ENCODE peak calls at places on chromosome 7, in ten cellular contexts. N is cardiac fibroblast, T is heart right ventricle, D is prostate gland, L is A673, U is adrenal gland, V is brain microvascular endothelial cell, P is GM06990, S is epithelial cell of esophagus, R is thoracic aorta. F is an unnamed sample.

GRCh38 chr7:98613601-98614425 is 3.3 kb upstream of the NPTX2 start:
- DNase-seq in D (no peak), R (no peak), L (peak), T (no peak), V (peak), P (no peak), S (peak), U (no peak), N (peak), F (no peak)

GRCh38 chr7:93910076-93910994 is 4.0 kb downstream of the GNGT1 start:
- DNase-seq in T (no peak), U (peak), L (no peak), N (peak), D (peak), P (no peak), V (no peak), R (no peak), S (no peak), F (no peak)

GRCh38 chr7:158407581-158408331 is 179.9 kb downstream of the PTPRN2 start:
- DNase-seq in N (peak), R (no peak), S (peak), V (peak), U (no peak), L (peak), D (no peak), P (no peak), T (no peak), F (no peak)

GRCh38 chr7:28957822-28958234 is 302 bp downstream of the TRIL start:
- DNase-seq in T (no peak), S (peak), N (no peak), V (no peak), P (peak), U (peak), D (peak), L (peak), R (no peak), F (no peak)

GRCh38 chr7:1106783-1107421 is 19.0 kb downstream of the GPER1 start:
- DNase-seq in P (no peak), L (no peak), D (no peak), T (no peak), U (no peak), R (no peak), N (no peak), V (no peak), S (no peak), F (no peak)

GRCh38 chr7:68770649-68771048 is 827.6 kb upstream of the AUTS2 start:
- DNase-seq in T (peak), R (no peak), L (peak), D (no peak), P (no peak), S (no peak), U (peak), N (no peak), V (no peak), F (no peak)

GRCh38 chr7:106609416-106609815 is 51.5 kb downstream of the CCDC71L start:
- DNase-seq in N (peak), D (no peak), L (peak), V (peak), T (no peak), U (no peak), R (no peak), S (peak), P (no peak), F (peak)

GRCh38 chr7:129095258-129095657 is 40.3 kb upstream of the TNPO3 start:
- DNase-seq in T (no peak), U (no peak), D (no peak), N (no peak), S (no peak), R (no peak), P (peak), V (no peak), L (no peak), F (no peak)

GRCh38 chr7:151013728-151014497 is 10.4 kb downstream of the ATG9B start:
- DNase-seq in V (peak), P (peak), S (peak), R (peak), N (peak), T (peak), D (peak), U (peak), L (peak), F (no peak)

GRCh38 chr7:13241416-13241815 is 554.0 kb downstream of the ARL4A start:
- DNase-seq in D (no peak), N (no peak), L (no peak), P (no peak), V (no peak), U (no peak), T (no peak), S (no peak), R (no peak), F (no peak)

GRCh38 chr7:98434087-98434486 is 33.2 kb upstream of the BAIAP2L1 start:
- DNase-seq in V (no peak), U (no peak), P (no peak), T (no peak), L (no peak), S (no peak), D (no peak), N (no peak), R (no peak), F (no peak)

GRCh38 chr7:149071641-149072437 is 18.7 kb downstream of the ZNF786 start:
- DNase-seq in S (peak), U (no peak), P (no peak), R (no peak), N (no peak), L (no peak), D (no peak), T (peak), V (no peak), F (no peak)

GRCh38 chr7:1086588-1087461 is 1.1 kb upstream of the GPER1 start:
- DNase-seq in D (peak), P (peak), N (peak), R (peak), V (peak), U (peak), L (peak), T (peak), S (peak), F (no peak)

GRCh38 chr7:30692882-30693281 is 10.6 kb upstream of the CRHR2 start:
- DNase-seq in D (no peak), N (no peak), P (no peak), L (no peak), R (no peak), V (no peak), U (no peak), T (no peak), S (no peak), F (no peak)

GRCh38 chr7:102472126-102473041 is 6.3 kb downstream of the POLR2J start:
- DNase-seq in V (no peak), R (no peak), L (no peak), U (peak), S (no peak), N (no peak), T (peak), D (no peak), P (peak), F (no peak)

GRCh38 chr7:110929514-110930258 is 161.2 kb upstream of the LRRN3 start:
- DNase-seq in D (no peak), P (no peak), R (no peak), N (no peak), V (no peak), T (no peak), S (no peak), L (no peak), U (no peak), F (no peak)

GRCh38 chr7:105932835-105933477 is 30.1 kb upstream of the CDHR3 start:
- DNase-seq in S (peak), L (peak), U (no peak), T (no peak), N (peak), R (no peak), V (no peak), P (no peak), D (no peak), F (peak)

GRCh38 chr7:109964780-109965179 is 1126.1 kb upstream of the LRRN3 start:
- DNase-seq in T (no peak), S (peak), V (peak), N (no peak), D (no peak), U (no peak), L (no peak), P (no peak), R (no peak), F (no peak)

GRCh38 chr7:151073990-151074389 is 6.6 kb downstream of the FASTK start:
- DNase-seq in R (no peak), D (no peak), L (no peak), P (no peak), S (no peak), T (no peak), U (no peak), V (no peak), N (no peak), F (no peak)

GRCh38 chr7:27162930-27163775 is 2.2 kb downstream of the HOXA9 start:
- DNase-seq in N (no peak), S (no peak), P (no peak), U (no peak), T (no peak), D (no peak), V (no peak), R (no peak), L (no peak), F (no peak)

GRCh38 chr7:151856098-151856497 is 20.8 kb downstream of the PRKAG2 start:
- DNase-seq in V (no peak), R (no peak), S (peak), U (no peak), T (no peak), N (no peak), P (no peak), L (no peak), D (no peak), F (no peak)

GRCh38 chr7:424961-425793 is 94.5 kb downstream of the PDGFA start:
- DNase-seq in T (no peak), V (peak), N (no peak), S (no peak), L (no peak), R (peak), P (no peak), D (no peak), U (no peak), F (no peak)

GRCh38 chr7:143519411-143520131 is 41.9 kb downstream of the TAS2R41 start:
- DNase-seq in S (peak), U (no peak), N (peak), P (no peak), D (no peak), R (no peak), T (no peak), V (peak), L (peak), F (no peak)

GRCh38 chr7:19772323-19772722 is 1.1 kb downstream of the TMEM196 start:
- DNase-seq in N (no peak), P (no peak), D (no peak), T (no peak), S (peak), L (no peak), U (no peak), R (no peak), V (no peak), F (no peak)

GRCh38 chr7:142583424-142583823 is 165.8 kb upstream of the PRSS1 start:
- DNase-seq in V (peak), S (peak), P (peak), N (peak), U (peak), D (no peak), R (no peak), T (no peak), L (no peak), F (peak)

GRCh38 chr7:55533729-55534080 is 38.6 kb downstream of the VOPP1 start:
- DNase-seq in T (no peak), U (no peak), P (no peak), V (no peak), R (no peak), D (no peak), S (no peak), N (no peak), L (no peak), F (no peak)

DNA sequence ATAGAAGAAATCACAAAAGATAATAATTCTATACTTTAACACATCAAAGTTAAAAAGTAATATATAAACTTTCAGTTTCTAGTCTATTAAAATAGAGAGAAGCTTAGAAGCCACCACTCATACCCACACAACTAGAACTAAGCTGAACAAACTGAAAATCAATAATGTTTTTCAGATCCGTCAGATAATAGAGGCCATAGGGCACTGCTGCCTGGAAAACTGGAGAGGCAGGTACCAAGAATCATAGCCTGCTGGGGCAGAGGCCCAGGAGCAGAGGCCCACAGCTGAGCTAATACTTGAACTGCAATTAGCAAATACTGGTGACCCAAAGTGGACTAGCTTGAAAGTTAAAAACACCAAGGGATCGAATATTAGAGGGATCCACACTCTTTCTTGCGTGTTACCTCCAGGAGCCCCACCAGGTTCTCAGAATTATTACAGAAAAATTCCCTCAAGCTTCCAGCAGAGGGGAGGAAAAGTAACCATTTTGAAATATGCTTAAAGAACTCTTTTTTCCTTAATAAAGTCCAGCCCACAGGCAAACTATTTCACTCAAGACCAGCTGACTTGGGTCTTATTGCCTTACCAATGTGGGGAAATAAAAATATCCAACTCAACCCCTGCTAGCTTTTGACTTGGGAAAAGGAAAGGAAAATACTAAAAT is 774.1 kb upstream of the IGFBP3 start:
- DNase-seq in U (no peak), S (no peak), D (no peak), V (no peak), R (no peak), L (no peak), N (no peak), P (no peak), T (no peak), F (no peak)
- TF ChIP-seq CTCF in U (no peak), S (no peak), D (no peak), V (peak), R (no peak), L (no peak), N (peak), P (no peak), T (no peak), F (no peak)

DNA sequence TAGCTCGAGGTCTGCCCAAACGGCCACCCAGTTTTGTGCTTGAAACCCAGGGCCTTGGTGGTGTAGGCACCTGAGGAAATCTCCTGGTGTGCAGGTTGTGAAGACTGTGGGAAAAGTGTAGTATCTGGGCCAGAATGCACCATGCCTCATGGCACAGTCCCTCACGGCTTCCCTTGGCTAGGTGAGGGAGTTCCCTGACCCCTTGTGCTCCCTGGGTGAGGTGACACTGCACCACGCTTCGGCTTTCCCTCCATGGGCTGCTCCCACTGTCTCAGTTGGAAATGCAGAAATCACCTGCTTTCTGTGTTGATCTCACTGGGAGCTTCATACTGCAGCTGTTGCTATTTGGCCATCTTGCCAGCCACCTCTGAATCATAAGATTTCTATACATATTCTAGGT is 62.4 kb upstream of the CDK6 start:
- DNase-seq in P (no peak), R (no peak), T (no peak), V (no peak), U (no peak), L (no peak), S (no peak), D (no peak), N (no peak), F (no peak)
- H3K4me3 ChIP-seq in P (no peak), R (no peak), T (no peak), V (no peak), U (no peak), L (no peak), S (no peak), D (no peak), N (no peak), F (no peak)

DNA sequence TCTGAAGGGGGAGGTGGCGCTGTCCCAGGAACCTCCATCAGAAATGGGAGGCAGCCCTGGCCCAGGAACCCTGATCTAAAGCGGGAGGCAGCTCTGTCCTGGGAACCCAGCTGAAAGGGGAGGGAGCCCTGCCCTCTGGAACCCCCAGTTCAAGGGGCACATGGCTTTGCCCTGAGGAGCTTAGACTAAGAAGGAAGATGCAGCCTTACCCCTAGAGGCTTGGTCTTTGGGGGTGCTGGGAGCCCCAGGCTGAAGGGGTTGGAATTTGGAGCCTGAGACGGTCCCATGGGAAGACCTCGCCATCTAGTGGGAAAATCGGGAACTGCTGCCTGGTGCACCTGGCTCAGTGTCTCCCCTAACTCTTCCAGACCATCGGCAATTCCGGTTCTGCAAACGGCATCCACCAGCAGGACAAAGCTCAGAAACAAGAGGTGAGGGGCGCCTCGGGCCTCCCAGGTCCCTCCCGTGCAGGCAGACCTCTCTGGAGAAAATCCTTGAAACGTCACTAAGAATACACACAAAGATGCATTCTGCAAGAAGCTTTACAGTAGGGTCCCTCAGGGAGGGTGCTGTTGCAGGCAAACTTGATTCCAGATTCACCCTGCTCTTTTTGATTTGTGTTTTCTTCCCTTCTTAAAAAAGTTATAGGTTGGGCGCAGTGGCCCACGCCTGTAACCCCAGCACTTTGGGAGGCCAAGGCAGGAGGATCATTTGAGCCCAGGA is 52.4 kb upstream of the GTF2IRD1 start:
- DNase-seq in S (peak), P (peak), D (peak), L (peak), V (peak), T (peak), R (no peak), N (peak), U (peak), F (no peak)
- TF ChIP-seq CTCF in S (peak), P (peak), D (peak), L (peak), V (peak), T (peak), R (peak), N (peak), U (peak), F (peak)

GRCh38 chr7:22435105-22435504 is 64.9 kb downstream of the STEAP1B start:
- DNase-seq in D (no peak), R (no peak), U (no peak), P (no peak), L (no peak), S (no peak), N (no peak), V (no peak), T (no peak), F (no peak)
- H3K4me3 ChIP-seq in D (no peak), R (no peak), U (no peak), P (peak), L (no peak), S (no peak), N (no peak), V (no peak), T (no peak), F (no peak)

DNA sequence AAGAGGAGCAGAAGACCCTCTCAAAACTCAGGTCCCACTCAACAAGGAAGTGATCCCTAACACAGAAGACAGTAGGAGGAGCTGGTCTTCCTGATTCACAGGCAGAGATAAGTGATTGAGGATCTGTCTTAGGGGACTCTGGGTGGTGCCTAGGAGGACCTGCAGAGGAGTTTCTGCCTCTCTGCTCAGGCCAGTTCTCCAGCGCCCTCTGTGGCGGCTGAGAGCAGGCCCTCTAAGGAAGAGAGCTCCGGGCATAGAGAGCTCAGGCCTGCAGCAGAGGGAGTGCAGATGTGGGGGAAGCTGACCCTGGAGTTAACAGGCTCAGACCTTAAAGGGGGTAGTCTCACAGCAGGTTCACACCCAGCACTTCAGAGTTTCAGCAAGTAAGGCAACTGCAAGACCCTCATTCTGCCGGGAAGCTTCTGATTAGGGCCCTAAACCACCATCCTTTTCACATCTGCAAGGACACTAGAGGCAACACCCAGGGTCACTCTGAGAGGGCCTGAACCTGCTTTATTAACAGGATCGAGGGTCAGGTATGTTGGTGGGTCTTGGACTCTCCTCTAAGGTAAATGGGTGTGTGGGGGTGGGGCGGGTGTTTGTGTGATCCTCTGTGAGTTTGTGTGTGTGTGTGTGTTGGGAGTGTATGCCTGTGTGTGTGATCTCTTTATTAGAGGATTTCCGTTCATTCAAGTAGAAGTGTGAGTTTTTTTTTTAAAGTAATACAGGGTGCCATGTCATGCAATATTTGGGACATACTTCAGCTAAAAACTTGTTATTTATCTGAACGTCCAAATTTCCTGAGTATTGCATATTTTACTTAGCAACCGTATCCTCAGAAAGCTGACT is 57.6 kb upstream of the TARP start:
- DNase-seq in T (no peak), D (no peak), N (no peak), R (no peak), V (no peak), U (no peak), P (no peak), L (peak), S (no peak), F (no peak)
- TF ChIP-seq CTCF in T (peak), D (no peak), N (peak), R (no peak), V (peak), U (no peak), P (peak), L (peak), S (no peak), F (peak)

DNA sequence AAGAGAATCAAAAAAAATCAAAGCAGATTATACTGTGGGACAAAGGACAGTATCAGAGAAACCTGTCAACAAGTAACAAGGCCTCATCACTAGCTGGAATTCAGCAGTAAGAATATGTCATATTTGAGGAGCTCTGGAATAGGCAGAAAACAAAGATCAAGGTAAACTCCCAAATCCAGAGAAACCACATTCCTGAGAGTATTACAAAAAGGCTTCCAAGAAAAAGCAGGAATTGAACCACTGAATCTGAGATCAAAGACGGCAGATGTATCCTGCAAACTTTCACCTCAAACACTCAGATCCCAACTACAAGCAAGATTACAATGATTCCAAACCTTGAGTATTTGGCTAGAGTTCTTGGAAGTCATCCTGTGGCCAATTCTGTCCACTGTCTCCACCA is 16.3 kb downstream of the TPK1 start:
- DNase-seq in V (no peak), U (no peak), T (no peak), L (no peak), P (no peak), R (no peak), D (no peak), S (peak), N (no peak), F (no peak)
- H3K4me3 ChIP-seq in V (no peak), U (no peak), T (no peak), L (no peak), P (no peak), R (no peak), D (no peak), S (no peak), N (no peak), F (no peak)

GRCh38 chr7:77736991-77737390 is 40.7 kb downstream of the RSBN1L start:
- DNase-seq in U (no peak), D (no peak), T (no peak), S (no peak), N (no peak), L (no peak), V (no peak), P (no peak), R (no peak), F (no peak)
- TF ChIP-seq CTCF in U (no peak), D (no peak), T (no peak), S (no peak), N (no peak), L (no peak), V (no peak), P (no peak), R (no peak), F (no peak)

F was measured in AG09309.